ENCODE peak calls at places on chromosomes 16 and 17, in five cellular contexts. I is astrocyte of the spinal cord, C is psoas muscle, V is PC-9, F is cardiac fibroblast. Z is an unnamed sample.

GRCh38 chr17:10875411-10875810 is 37.5 kb upstream of the PIRT start:
- DNase-seq in V (peak), F (peak), I (no peak), C (no peak), Z (no peak)

GRCh38 chr17:36942031-36942599 is 4.8 kb downstream of the LHX1 start:
- DNase-seq in F (no peak), V (no peak), I (no peak), C (no peak), Z (no peak)

GRCh38 chr16:8814095-8814806 is 16.6 kb downstream of the PMM2 start:
- DNase-seq in V (no peak), F (no peak), C (no peak), I (no peak), Z (no peak)

GRCh38 chr16:63618896-63619295 is 1503.0 kb downstream of the CDH11 start:
- DNase-seq in I (no peak), C (no peak), V (no peak), F (no peak), Z (no peak)

GRCh38 chr17:50101346-50102163 is 6.4 kb downstream of the PDK2 start:
- DNase-seq in C (peak), V (peak), I (no peak), F (peak), Z (no peak)

GRCh38 chr17:63945851-63946439 is 13.8 kb upstream of the CD79B start:
- DNase-seq in F (no peak), I (no peak), C (no peak), V (no peak), Z (no peak)

GRCh38 chr16:57264950-57265371 is 19.5 kb downstream of the PLLP start:
- DNase-seq in I (no peak), V (no peak), C (peak), F (no peak), Z (no peak)

GRCh38 chr17:69908599-69909368 is 166.2 kb upstream of the KCNJ16 start:
- DNase-seq in I (no peak), V (no peak), C (no peak), F (no peak), Z (no peak)

GRCh38 chr16:17538942-17539341 is 68.2 kb upstream of the XYLT1 start:
- DNase-seq in I (no peak), F (no peak), C (no peak), V (no peak), Z (no peak)

GRCh38 chr17:27349540-27350021 is 55.7 kb downstream of the WSB1 start:
- DNase-seq in I (no peak), V (no peak), C (no peak), F (no peak), Z (no peak)

GRCh38 chr16:75391254-75391653 is 42.0 kb downstream of the CFDP1 start:
- DNase-seq in V (no peak), C (no peak), F (no peak), I (no peak), Z (no peak)

DNA sequence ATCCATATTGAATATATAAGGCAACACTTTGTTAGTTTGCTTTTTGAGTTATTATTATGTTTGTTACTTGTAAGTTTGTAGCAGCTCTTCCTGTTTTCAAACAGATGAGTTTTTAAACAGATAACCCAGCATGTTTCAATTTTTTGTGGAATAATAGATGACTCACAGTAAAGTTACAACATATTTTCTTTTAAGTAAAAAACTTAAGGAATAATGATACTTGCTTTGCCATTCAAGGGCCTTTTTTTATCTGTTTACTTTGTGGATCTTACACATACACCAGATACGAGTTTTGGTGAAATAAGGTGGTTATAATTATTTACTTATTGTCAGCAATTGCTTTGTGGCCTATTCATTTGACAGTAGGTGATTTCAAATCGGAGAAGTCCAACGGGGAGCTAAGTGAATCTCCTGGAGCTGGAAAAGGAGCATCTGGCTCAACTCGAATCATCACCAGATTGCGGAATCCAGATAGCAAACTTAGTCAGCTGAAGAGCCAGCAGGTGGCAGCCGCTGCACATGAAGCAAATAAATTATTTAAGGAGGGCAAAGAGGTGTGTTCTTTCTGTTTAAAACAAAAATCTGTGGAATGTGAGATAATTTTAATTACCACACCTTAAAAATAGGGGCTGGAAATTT is 66.3 kb downstream of the BPTF start:
- DNase-seq in F (peak), I (peak), C (no peak), V (no peak), Z (peak)
- TF ChIP-seq CTCF in F (peak), I (peak), C (no peak), V (peak), Z (peak)

GRCh38 chr16:53768593-53768992 is 64.6 kb downstream of the FTO start:
- DNase-seq in I (peak), V (peak), C (no peak), F (peak), Z (peak)
- H3K4me3 ChIP-seq in I (no peak), V (no peak), C (no peak), F (no peak), Z (no peak)

GRCh38 chr17:28725166-28725659 is 820 bp downstream of the TLCD1 start:
- DNase-seq in F (peak), V (peak), I (peak), C (no peak), Z (peak)
- TF ChIP-seq CTCF in F (no peak), V (no peak), I (no peak), C (no peak), Z (peak)

DNA sequence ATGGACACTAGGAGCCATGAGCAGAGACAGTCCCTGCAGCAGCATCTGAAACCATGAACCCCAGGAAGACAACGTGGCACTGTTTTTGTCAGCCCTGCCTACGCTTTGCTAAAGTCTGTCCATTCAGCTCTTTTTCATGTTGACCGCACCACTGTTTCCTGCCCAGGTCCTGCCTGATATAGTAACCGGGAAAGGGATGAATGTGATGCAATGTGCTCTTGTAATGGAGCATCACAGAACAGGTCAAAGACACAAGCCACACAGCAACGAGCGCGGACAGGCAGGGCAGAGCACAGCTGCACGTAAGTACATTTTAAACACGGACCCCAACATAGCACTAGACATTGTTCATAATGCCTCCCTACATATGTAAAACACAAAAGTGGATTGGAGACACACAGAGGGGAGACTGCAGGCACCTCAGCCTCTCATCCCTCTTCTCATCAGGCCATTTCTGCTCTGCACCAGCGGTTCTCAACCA is 16.9 kb upstream of the TNFRSF13B start:
- DNase-seq in F (no peak), V (no peak), I (no peak), C (no peak), Z (no peak)
- H3K4me3 ChIP-seq in F (no peak), V (no peak), I (no peak), C (no peak), Z (no peak)